ENCODE peak calls at places on chromosomes 7 and 10, in ten cellular contexts. V, X, C, W, Q, I, P, G, F and D are unnamed samples.

GRCh38 chr7:74462707-74463100 is 9.0 kb downstream of the GTF2IRD1 start:
- DNase-seq in Q (peak), V (no peak), G (no peak), W (no peak), F (no peak), X (no peak), C (no peak), P (no peak), I (no peak), D (no peak)

GRCh38 chr10:103554488-103555320 is 61.2 kb downstream of the NEURL1 start:
- DNase-seq in X (no peak), Q (peak), C (no peak), P (no peak), W (peak), G (peak), F (peak), V (peak), I (no peak), D (no peak)

GRCh38 chr10:75542902-75543301 is 111.5 kb downstream of the LRMDA start:
- DNase-seq in C (no peak), P (no peak), X (no peak), I (peak), W (peak), G (peak), Q (peak), V (peak), F (peak), D (no peak)

GRCh38 chr10:36271631-36272340 is 629.7 kb upstream of the FZD8 start:
- DNase-seq in Q (no peak), V (no peak), C (no peak), W (no peak), F (no peak), I (no peak), P (no peak), X (no peak), G (no peak), D (no peak)

GRCh38 chr10:44576715-44577191 is 191.9 kb upstream of the CXCL12 start:
- DNase-seq in I (no peak), C (no peak), Q (no peak), W (no peak), X (no peak), F (no peak), G (no peak), P (no peak), V (no peak), D (no peak)

GRCh38 chr10:125072824-125073223 is 87.5 kb downstream of the CTBP2 start:
- DNase-seq in V (no peak), Q (no peak), C (no peak), I (no peak), W (no peak), G (no peak), P (no peak), F (no peak), X (no peak), D (no peak)

GRCh38 chr7:100213672-100214071 is 6.1 kb upstream of the PVRIG start:
- DNase-seq in P (no peak), V (no peak), G (no peak), F (no peak), Q (no peak), X (no peak), W (no peak), C (no peak), I (no peak), D (no peak)

GRCh38 chr10:128268015-128268722 is 141.9 kb upstream of the MKI67 start:
- DNase-seq in I (no peak), F (no peak), V (peak), W (peak), G (no peak), Q (peak), X (no peak), P (no peak), C (peak), D (no peak)

GRCh38 chr7:117190746-117191435 is 132.0 kb downstream of the WNT2 start:
- DNase-seq in W (peak), V (no peak), G (no peak), P (no peak), F (no peak), I (no peak), X (no peak), Q (no peak), C (no peak), D (no peak)

GRCh38 chr7:142889825-142890224 is 4.3 kb upstream of the TRPV6 start:
- DNase-seq in X (no peak), C (no peak), G (no peak), Q (peak), I (peak), W (no peak), P (no peak), F (no peak), V (no peak), D (no peak)

GRCh38 chr7:25720427-25720826 is 431.6 kb upstream of the NFE2L3 start:
- DNase-seq in V (peak), F (no peak), X (no peak), Q (no peak), W (no peak), P (no peak), C (peak), I (no peak), G (no peak), D (no peak)

GRCh38 chr10:29859521-29860130 is 199.8 kb downstream of the JCAD start:
- DNase-seq in G (no peak), P (no peak), Q (no peak), V (no peak), W (peak), I (no peak), F (no peak), X (no peak), C (no peak), D (no peak)

GRCh38 chr10:129855836-129856563 is 108.1 kb downstream of the EBF3 start:
- DNase-seq in G (no peak), W (no peak), C (no peak), V (no peak), I (no peak), Q (no peak), P (no peak), F (no peak), X (no peak), D (no peak)

GRCh38 chr10:102409604-102410426 is 8.8 kb downstream of the PSD start:
- DNase-seq in C (no peak), F (no peak), G (peak), W (no peak), I (no peak), V (peak), P (no peak), Q (no peak), X (no peak), D (no peak)

GRCh38 chr10:80523776-80524175 is 13.9 kb upstream of the SH2D4B start:
- DNase-seq in P (no peak), V (no peak), I (no peak), W (no peak), X (no peak), C (no peak), G (no peak), Q (no peak), F (no peak), D (no peak)

GRCh38 chr7:157944051-157944450 is 607.2 kb downstream of the DNAJB6 start:
- DNase-seq in V (no peak), Q (no peak), I (no peak), X (no peak), P (no peak), W (no peak), G (no peak), F (no peak), C (no peak), D (no peak)

GRCh38 chr10:130992802-130993523 is 318.6 kb downstream of the TCERG1L start:
- DNase-seq in F (no peak), P (no peak), X (no peak), G (no peak), I (no peak), W (no peak), Q (no peak), V (no peak), C (no peak), D (no peak)

GRCh38 chr10:34540492-34540891 is 274.6 kb downstream of the PARD3 start:
- DNase-seq in F (no peak), X (no peak), C (no peak), W (no peak), Q (no peak), V (no peak), P (no peak), G (no peak), I (no peak), D (no peak)

GRCh38 chr10:13395540-13395939 is 47.4 kb upstream of the SEPHS1 start:
- DNase-seq in P (no peak), Q (no peak), I (no peak), C (no peak), W (no peak), F (no peak), V (peak), X (no peak), G (no peak), D (no peak)

GRCh38 chr10:11209810-11210141 is 192.1 kb downstream of the CELF2 start:
- DNase-seq in F (no peak), P (no peak), I (no peak), G (no peak), V (no peak), C (no peak), X (no peak), Q (no peak), W (no peak), D (peak)

GRCh38 chr10:121683803-121684202 is 85.6 kb upstream of the FGFR2 start:
- DNase-seq in I (no peak), G (no peak), C (no peak), Q (no peak), W (no peak), V (no peak), F (no peak), X (no peak), P (no peak), D (no peak)

GRCh38 chr7:113796557-113796956 is 122.3 kb downstream of the PPP1R3A start:
- DNase-seq in F (no peak), Q (no peak), I (no peak), P (no peak), X (no peak), G (no peak), C (no peak), W (peak), V (peak), D (no peak)

GRCh38 chr10:117130862-117131389 is 7.1 kb downstream of the VAX1 start:
- DNase-seq in V (no peak), X (no peak), P (no peak), C (no peak), I (no peak), Q (no peak), G (no peak), F (no peak), W (no peak), D (no peak)
- H3K4me3 ChIP-seq in V (peak), X (no peak), P (no peak), C (no peak), I (no peak), Q (no peak), G (no peak), F (no peak), W (no peak), D (no peak)

GRCh38 chr10:109968954-109969644 is 38.7 kb upstream of the ADD3 start:
- DNase-seq in Q (no peak), P (no peak), C (no peak), F (no peak), X (no peak), W (no peak), V (no peak), G (no peak), I (no peak), D (no peak)

GRCh38 chr10:109967739-109968088 is 40.1 kb upstream of the ADD3 start:
- DNase-seq in G (no peak), X (no peak), P (no peak), W (no peak), F (no peak), I (no peak), C (no peak), V (no peak), Q (no peak), D (no peak)

GRCh38 chr10:109969907-109970306 is 37.9 kb upstream of the ADD3 start:
- DNase-seq in F (no peak), Q (no peak), V (no peak), P (no peak), W (no peak), X (no peak), C (no peak), G (no peak), I (no peak), D (no peak)

GRCh38 chr10:109964318-109964717 is 41.0 kb upstream of the XPNPEP1 start:
- DNase-seq in Q (no peak), F (no peak), I (no peak), G (no peak), C (no peak), W (no peak), X (no peak), P (no peak), V (no peak), D (no peak)

GRCh38 chr10:109966961-109967738 is 40.6 kb upstream of the ADD3 start:
- DNase-seq in V (peak), Q (peak), W (peak), X (no peak), P (no peak), F (no peak), G (no peak), I (no peak), C (no peak), D (no peak)
- H3K4me3 ChIP-seq in V (no peak), Q (no peak), W (peak), X (no peak), P (no peak), F (no peak), G (no peak), I (no peak), C (no peak), D (no peak)

GRCh38 chr7:19113855-19114590 is 3.4 kb downstream of the TWIST1 start:
- DNase-seq in P (no peak), Q (no peak), C (no peak), V (no peak), X (no peak), W (peak), G (no peak), F (no peak), I (no peak), D (no peak)
- H3K4me3 ChIP-seq in P (no peak), Q (peak), C (no peak), V (no peak), X (no peak), W (peak), G (peak), F (no peak), I (no peak), D (no peak)

DNA sequence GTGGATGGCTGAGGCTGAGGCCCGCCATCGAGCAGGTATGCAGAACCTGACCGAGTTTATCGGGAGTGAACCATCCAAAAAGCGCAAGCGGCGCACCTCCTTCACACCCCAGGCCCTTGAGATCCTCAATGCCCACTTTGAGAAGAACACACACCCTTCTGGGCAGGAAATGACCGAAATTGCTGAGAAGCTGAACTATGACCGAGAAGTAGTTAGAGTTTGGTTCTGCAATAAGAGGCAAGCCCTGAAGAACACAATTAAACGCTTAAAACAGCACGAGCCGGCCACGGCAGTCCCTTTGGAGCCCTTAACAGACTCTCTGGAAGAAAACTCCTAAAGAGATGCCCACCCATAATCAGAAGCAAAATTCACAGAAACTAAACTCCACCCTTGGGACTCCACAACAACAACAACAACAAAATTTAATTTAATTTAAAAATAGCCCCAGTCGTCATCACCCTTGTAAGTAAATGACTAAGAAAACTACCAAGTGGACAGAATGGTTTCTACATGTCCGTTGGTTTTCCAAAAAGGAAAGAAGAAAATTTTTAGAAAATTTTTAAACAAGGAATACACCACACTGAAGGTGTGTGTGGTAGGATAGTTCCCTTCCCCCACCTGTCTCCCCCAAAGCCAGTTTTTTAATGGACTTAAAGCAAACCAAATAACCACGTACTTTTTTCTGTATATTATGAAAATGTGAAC is 101.7 kb upstream of the YAE1 start:
- DNase-seq in V (no peak), C (no peak), F (no peak), I (no peak), X (no peak), W (no peak), G (no peak), P (no peak), Q (no peak), D (no peak)
- H3K4me3 ChIP-seq in V (no peak), C (no peak), F (no peak), I (no peak), X (no peak), W (no peak), G (no peak), P (no peak), Q (no peak), D (no peak)

GRCh38 chr10:70699659-70700174 is 27.4 kb downstream of the ADAMTS14 start:
- DNase-seq in C (peak), Q (peak), G (no peak), V (peak), F (no peak), I (no peak), P (no peak), W (peak), X (no peak), D (no peak)
- H3K4me3 ChIP-seq in C (no peak), Q (no peak), G (no peak), V (no peak), F (no peak), I (no peak), P (no peak), W (no peak), X (no peak), D (no peak)

GRCh38 chr7:37916673-37917660 is at the start of gene SFRP4:
- DNase-seq in W (peak), F (peak), V (peak), P (no peak), C (peak), I (peak), Q (peak), G (peak), X (no peak), D (no peak)
- H3K4me3 ChIP-seq in W (peak), F (peak), V (peak), P (no peak), C (no peak), I (peak), Q (peak), G (peak), X (no peak), D (no peak)

GRCh38 chr7:11636274-11636673 is 195.7 kb downstream of the THSD7A start:
- DNase-seq in I (no peak), Q (no peak), W (no peak), X (no peak), G (no peak), P (no peak), F (no peak), V (peak), C (no peak), D (no peak)
- H3K4me3 ChIP-seq in I (no peak), Q (no peak), W (no peak), X (no peak), G (no peak), P (no peak), F (no peak), V (no peak), C (no peak), D (no peak)

GRCh38 chr10:28365840-28366239 is 63.0 kb upstream of the MPP7 start:
- DNase-seq in V (no peak), F (no peak), X (no peak), Q (peak), G (no peak), C (no peak), W (no peak), I (no peak), P (no peak), D (no peak)
- H3K4me3 ChIP-seq in V (no peak), F (no peak), X (no peak), Q (no peak), G (no peak), C (peak), W (no peak), I (no peak), P (peak), D (no peak)

GRCh38 chr7:130365093-130365492 is 15.2 kb upstream of the CPA1 start:
- DNase-seq in P (no peak), X (no peak), F (no peak), I (no peak), V (no peak), C (no peak), Q (no peak), W (peak), G (no peak), D (no peak)
- H3K4me3 ChIP-seq in P (no peak), X (no peak), F (no peak), I (no peak), V (no peak), C (no peak), Q (no peak), W (no peak), G (no peak), D (no peak)